ENCODE peak calls at places on chromosome 19, in five cellular contexts. K is K562, N is A549, Y is GM12878, J is HepG2. L is an unnamed sample.

GRCh38 chr19:46192990-46193650 is 36.4 kb upstream of the IGFL1 start:
- DNase-seq in K (peak; percentile 83), N (peak; percentile 91), Y (no peak), J (peak; percentile 87), L (no peak)

GRCh38 chr19:48644839-48645651 is 942 bp downstream of the CA11 start:
- DNase-seq in J (peak; percentile 53), K (peak; percentile 87), N (peak; percentile 86), Y (no peak), L (peak; percentile 92)

GRCh38 chr19:34974631-34975030 is 10.6 kb upstream of the ZNF792 start:
- DNase-seq in Y (no peak), J (no peak), K (no peak), N (no peak), L (no peak)

GRCh38 chr19:6045108-6045507 is 65.2 kb downstream of the RFX2 start:
- DNase-seq in Y (no peak), N (no peak), J (no peak), K (no peak), L (no peak)

GRCh38 chr19:43634516-43634876 is 5.2 kb downstream of the CADM4 start:
- DNase-seq in K (no peak), J (no peak), Y (no peak), N (no peak), L (peak; percentile 83)

GRCh38 chr19:18046066-18046718 is 38.2 kb downstream of the ARRDC2 start:
- DNase-seq in K (peak; percentile 54), J (peak; percentile 31), N (no peak), Y (no peak), L (no peak)

GRCh38 chr19:2127758-2128157 is 23.6 kb downstream of the AP3D1 start:
- DNase-seq in N (no peak), K (no peak), Y (no peak), J (no peak), L (no peak)

GRCh38 chr19:41144403-41144802 is 30.2 kb downstream of the CYP2F1 start:
- DNase-seq in J (peak; percentile 68), Y (peak; percentile 11), N (peak; percentile 85), K (peak; percentile 87), L (peak; percentile 96)

GRCh38 chr19:50272263-50272897 is 56.8 kb downstream of the KCNC3 start:
- DNase-seq in J (no peak), Y (no peak), K (no peak), N (no peak), L (no peak)

GRCh38 chr19:55452381-55453325 is 8.8 kb downstream of the ISOC2 start:
- DNase-seq in Y (no peak), K (peak; percentile 97), J (peak; percentile 44), N (peak; percentile 66), L (peak; percentile 95)

DNA sequence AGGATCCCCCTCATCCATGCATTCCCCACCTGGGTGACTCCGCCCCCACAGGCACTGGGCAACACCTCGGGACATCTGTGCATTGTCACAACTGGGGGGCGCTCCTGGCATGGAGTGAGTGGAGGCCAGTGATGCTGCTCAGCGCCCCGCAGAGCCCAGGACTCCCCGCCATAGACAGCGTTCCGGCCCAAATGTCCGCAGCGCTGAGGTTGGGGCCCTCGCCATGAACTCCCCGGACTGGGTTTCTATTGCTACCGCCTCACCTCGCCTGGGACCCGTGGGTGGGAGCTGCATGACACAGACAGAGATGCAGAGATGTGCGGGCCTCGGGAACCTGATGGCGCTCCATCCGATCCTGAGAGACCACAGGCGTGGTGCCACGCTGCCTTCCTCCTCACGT is 4.6 kb downstream of the FZR1 start:
- DNase-seq in K (no peak), N (no peak), Y (no peak), J (no peak), L (peak; percentile 47)
- H3K4me1 ChIP-seq in K (peaks cover 83% of the 10 kb centered on the region), N (peaks cover 21% of the 10 kb centered on the region), Y (peaks cover 7% of the 10 kb centered on the region), J (peaks cover 12% of the 10 kb centered on the region), L (peaks cover 8% of the 10 kb centered on the region)

DNA sequence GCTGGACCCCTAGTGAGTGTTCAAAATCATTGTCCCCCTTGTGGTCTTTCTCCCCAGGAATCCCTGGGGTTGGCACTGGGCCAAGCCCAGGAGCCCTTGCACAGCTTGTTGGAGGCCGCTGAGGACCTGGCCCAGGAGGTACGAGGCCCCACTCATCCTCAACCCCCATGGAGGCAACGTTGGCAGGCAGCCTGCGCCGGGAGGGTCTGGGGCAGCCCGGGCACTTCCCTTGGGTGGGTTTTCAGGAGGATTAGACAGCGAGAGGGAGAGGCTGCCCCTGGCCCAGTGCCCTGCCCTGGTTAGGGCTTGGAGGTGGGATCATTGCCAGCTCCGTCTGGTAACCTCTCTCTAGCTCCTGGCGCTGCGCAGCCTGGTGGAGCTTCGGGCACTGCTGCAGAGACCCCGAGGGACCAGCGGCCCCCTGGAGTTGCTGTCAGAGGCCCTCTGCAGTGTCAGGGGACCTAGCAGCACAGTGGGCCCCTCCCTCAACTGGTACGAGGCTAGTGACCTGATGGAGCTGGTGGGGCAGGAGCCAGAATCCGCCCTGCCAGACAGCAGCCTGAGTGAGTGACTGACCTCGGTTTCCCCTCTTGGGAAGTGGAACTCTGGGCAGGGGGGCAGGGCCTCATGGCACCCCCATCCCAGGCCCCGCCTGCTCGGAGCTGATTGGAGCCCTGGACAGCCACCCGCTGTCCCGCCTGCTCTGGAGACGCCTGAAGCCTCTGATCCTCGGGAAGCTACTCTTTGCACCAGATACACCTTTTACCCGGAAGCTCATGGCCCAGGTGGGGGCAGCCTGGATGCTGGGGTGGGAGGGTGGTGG is 3.0 kb downstream of the ABCA7 start:
- DNase-seq in Y (no peak), J (no peak), N (no peak), K (peak; percentile 48), L (no peak)
- H3K4me3 ChIP-seq in Y (no peak overlapping the region), J (no peak overlapping the region), N (peak overlapping the region; percentile 51), K (peak overlapping the region; percentile 55), L (no peak overlapping the region)

GRCh38 chr19:4425531-4425930 is 23.1 kb downstream of the CHAF1A start:
- DNase-seq in J (no peak), K (no peak), Y (no peak), N (no peak), L (no peak)
- TF ChIP-seq JUNB in J (no peak), K (no peak), Y (no peak), N (no peak), L (no peak)

DNA sequence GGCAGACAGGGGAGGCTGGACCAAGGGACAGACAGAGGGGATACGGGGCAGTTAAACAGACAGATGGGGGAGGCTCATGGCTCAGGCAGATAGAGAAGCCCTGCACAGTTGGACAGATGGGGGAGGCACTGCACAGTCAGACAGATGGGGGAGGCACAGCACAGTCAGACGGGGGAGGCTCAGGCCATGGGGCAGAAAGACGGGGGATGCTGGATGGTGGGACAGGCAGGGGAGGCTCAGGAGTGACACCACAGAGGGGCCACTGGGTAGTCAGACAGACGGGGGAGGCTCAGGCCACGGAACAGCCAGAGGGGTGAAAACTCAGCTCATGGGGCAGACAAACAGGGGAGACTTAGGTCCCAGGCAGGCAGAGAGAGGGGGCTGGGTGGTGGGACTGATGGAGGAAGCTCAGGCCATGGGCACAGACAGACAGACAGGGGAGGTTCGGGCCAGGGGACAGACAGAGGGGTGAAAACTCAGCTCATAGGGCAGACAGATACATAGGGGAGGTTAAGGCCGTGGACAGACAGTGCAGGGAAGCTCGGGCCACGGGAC is 886 bp downstream of the MFSD12 start:
- DNase-seq in J (no peak), N (no peak), K (peak; percentile 44), Y (no peak), L (no peak)
- H3K4me1 ChIP-seq in J (peaks cover 54% of the 10 kb centered on the region), N (peaks cover 22% of the 10 kb centered on the region), K (peaks cover 76% of the 10 kb centered on the region), Y (peaks cover 28% of the 10 kb centered on the region), L (no peaks in the 10 kb centered on the region)

DNA sequence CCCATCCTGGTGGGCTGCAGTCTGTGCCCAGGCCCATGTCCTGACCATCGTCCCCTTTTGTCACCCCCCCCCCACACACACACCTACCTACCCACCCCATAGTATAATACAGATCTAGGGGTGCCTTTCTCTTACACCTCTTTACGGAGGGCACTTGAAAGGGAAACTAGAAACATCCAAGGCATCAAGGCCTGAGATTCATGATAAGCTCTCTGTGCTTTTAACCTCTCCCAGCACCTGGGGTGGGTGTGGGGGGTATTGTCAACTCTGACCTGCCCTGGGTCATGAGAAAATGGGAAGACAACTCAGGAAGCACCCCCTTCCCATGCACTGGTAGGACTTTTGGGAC is 1.6 kb downstream of the BICRA start:
- DNase-seq in Y (no peak), N (no peak), K (no peak), J (no peak), L (no peak)
- H3K4me3 ChIP-seq in Y (peak overlapping the region; percentile 90), N (peak overlapping the region; percentile 92), K (peak overlapping the region; percentile 100), J (peak overlapping the region; percentile 91), L (peak overlapping the region; percentile 99)

L was measured in GM23338.